ENCODE peak calls at places on chromosome 7, in ten cellular contexts. W is activated T-cell treated with anti-CD3 and anti-CD28 coated beads for 48 hours, M is NCI-H1105 treated with DMSO at 0.1 percent for 48 hours, Q is AG08395, E is COR-L47, R is transverse colon, H is HS-27A, C is left ventricle myocardium superior, S is DMS153, U is LNCaP clone FGC. I is an unnamed sample.

GRCh38 chr7:22555476-22555875 is 55.5 kb upstream of the STEAP1B start:
- DNase-seq in W (no peak), M (no peak), Q (no peak), E (no peak), R (no peak), H (no peak), C (no peak), S (no peak), U (no peak), I (no peak)

GRCh38 chr7:29109815-29110385 is 36.4 kb downstream of the CPVL start:
- DNase-seq in W (no peak), M (no peak), Q (no peak), E (no peak), R (no peak), H (no peak), C (no peak), S (no peak), U (no peak), I (no peak)

GRCh38 chr7:112103246-112103645 is 103.0 kb downstream of the DOCK4 start:
- DNase-seq in W (no peak), M (no peak), Q (no peak), E (no peak), R (peak; percentile 45), H (no peak), C (no peak), S (no peak), U (no peak), I (no peak)

GRCh38 chr7:24922099-24922773 is 57.7 kb downstream of the OSBPL3 start:
- DNase-seq in W (no peak), M (no peak), Q (peak; percentile 52), E (no peak), R (no peak), H (no peak), C (no peak), S (no peak), U (no peak), I (no peak)

GRCh38 chr7:20785211-20786048 is 1.3 kb downstream of the SP8 start:
- DNase-seq in W (no peak), M (peak; percentile 50), Q (no peak), E (peak; percentile 39), R (no peak), H (no peak), C (peak; percentile 37), S (peak; percentile 49), U (no peak), I (peak; percentile 17)

GRCh38 chr7:102892631-102893278 is 20.0 kb upstream of the LRRC17 start:
- DNase-seq in W (no peak), M (no peak), Q (no peak), E (no peak), R (no peak), H (no peak), C (no peak), S (no peak), U (no peak), I (no peak)

GRCh38 chr7:47787249-47788069 is 160.8 kb downstream of the PKD1L1 start:
- DNase-seq in W (no peak), M (no peak), Q (no peak), E (no peak), R (no peak), H (no peak), C (no peak), S (no peak), U (no peak), I (no peak)

GRCh38 chr7:36129048-36129534 is 24.0 kb upstream of the EEPD1 start:
- DNase-seq in W (no peak), M (peak; percentile 61), Q (peak; percentile 34), E (peak; percentile 44), R (peak; percentile 59), H (no peak), C (no peak), S (peak; percentile 80), U (peak; percentile 22), I (no peak)

GRCh38 chr7:77459311-77459726 is 43.2 kb upstream of the GSAP start:
- DNase-seq in W (no peak), M (peak; percentile 57), Q (no peak), E (no peak), R (no peak), H (no peak), C (no peak), S (peak; percentile 74), U (peak; percentile 79), I (no peak)

GRCh38 chr7:130831817-130832481 is 97.9 kb upstream of the KLF14 start:
- DNase-seq in W (no peak), M (peak; percentile 57), Q (peak; percentile 64), E (no peak), R (no peak), H (no peak), C (no peak), S (no peak), U (peak; percentile 23), I (no peak)

GRCh38 chr7:54687518-54688212 is 71.3 kb downstream of the SEC61G start:
- DNase-seq in W (no peak), M (no peak), Q (no peak), E (no peak), R (peak; percentile 12), H (no peak), C (no peak), S (peak; percentile 52), U (no peak), I (no peak)

GRCh38 chr7:155814569-155815276 is 2.5 kb upstream of the SHH start:
- DNase-seq in W (no peak), M (no peak), Q (no peak), E (no peak), R (no peak), H (no peak), C (no peak), S (no peak), U (no peak), I (no peak)

GRCh38 chr7:69889338-69890080 is 291.2 kb downstream of the AUTS2 start:
- DNase-seq in W (no peak), M (no peak), Q (no peak), E (no peak), R (no peak), H (no peak), C (no peak), S (no peak), U (no peak), I (no peak)

GRCh38 chr7:157291404-157292080 is 45.3 kb upstream of the DNAJB6 start:
- DNase-seq in W (no peak), M (no peak), Q (no peak), E (no peak), R (no peak), H (no peak), C (no peak), S (no peak), U (no peak), I (no peak)

GRCh38 chr7:70776627-70777101 is 355.3 kb upstream of the GALNT17 start:
- DNase-seq in W (no peak), M (peak; percentile 19), Q (peak; percentile 75), E (no peak), R (no peak), H (no peak), C (no peak), S (no peak), U (no peak), I (no peak)

GRCh38 chr7:141974831-141975230 is 1.3 kb upstream of the TAS2R38 start:
- DNase-seq in W (no peak), M (peak; percentile 40), Q (no peak), E (peak; percentile 59), R (peak; percentile 34), H (no peak), C (no peak), S (peak; percentile 9), U (no peak), I (no peak)

GRCh38 chr7:16847381-16847860 is 34.4 kb downstream of the AGR3 start:
- DNase-seq in W (no peak), M (no peak), Q (peak; percentile 2), E (no peak), R (peak; percentile 75), H (peak; percentile 57), C (no peak), S (peak; percentile 54), U (peak; percentile 77), I (no peak)

GRCh38 chr7:143485500-143485899 is 7.8 kb downstream of the TAS2R41 start:
- DNase-seq in W (no peak), M (no peak), Q (no peak), E (no peak), R (no peak), H (no peak), C (no peak), S (no peak), U (no peak), I (no peak)

GRCh38 chr7:70456729-70457128 is 675.2 kb upstream of the GALNT17 start:
- DNase-seq in W (no peak), M (no peak), Q (no peak), E (no peak), R (no peak), H (no peak), C (no peak), S (no peak), U (no peak), I (no peak)

GRCh38 chr7:110637252-110637651 is 453.7 kb upstream of the LRRN3 start:
- DNase-seq in W (no peak), M (no peak), Q (no peak), E (no peak), R (no peak), H (no peak), C (no peak), S (no peak), U (no peak), I (no peak)

GRCh38 chr7:17289074-17289665 is 9.3 kb upstream of the AHR start:
- DNase-seq in W (no peak), M (peak; percentile 22), Q (no peak), E (no peak), R (no peak), H (no peak), C (no peak), S (no peak), U (no peak), I (no peak)

GRCh38 chr7:112665709-112666108 is 124.5 kb downstream of the TMEM168 start:
- DNase-seq in W (no peak), M (no peak), Q (no peak), E (no peak), R (peak; percentile 59), H (no peak), C (no peak), S (no peak), U (no peak), I (no peak)

GRCh38 chr7:81079736-81080135 is 160.9 kb upstream of the SEMA3C start:
- DNase-seq in W (no peak), M (no peak), Q (no peak), E (no peak), R (no peak), H (no peak), C (no peak), S (no peak), U (no peak), I (no peak)

GRCh38 chr7:47535704-47536628 is 45.9 kb downstream of the TNS3 start:
- DNase-seq in W (no peak), M (no peak), Q (no peak), E (no peak), R (no peak), H (no peak), C (no peak), S (no peak), U (no peak), I (no peak)

GRCh38 chr7:157547611-157548010 is 210.8 kb downstream of the DNAJB6 start:
- DNase-seq in W (no peak), M (no peak), Q (no peak), E (no peak), R (no peak), H (no peak), C (peak; percentile 19), S (no peak), U (no peak), I (no peak)

GRCh38 chr7:6379881-6380280 is 67.9 kb downstream of the DAGLB start:
- DNase-seq in W (no peak), M (no peak), Q (no peak), E (no peak), R (no peak), H (no peak), C (no peak), S (no peak), U (no peak), I (no peak)

GRCh38 chr7:81736088-81736487 is 33.8 kb downstream of the HGF start:
- DNase-seq in W (no peak), M (no peak), Q (no peak), E (no peak), R (no peak), H (no peak), C (no peak), S (no peak), U (no peak), I (no peak)

GRCh38 chr7:75943864-75944263 is 28.9 kb downstream of the POR start:
- DNase-seq in W (no peak), M (no peak), Q (no peak), E (no peak), R (peak; percentile 41), H (no peak), C (no peak), S (no peak), U (no peak), I (no peak)

I was measured in GM12892.